ENCODE peak calls at places on chromosome 16, in six cellular contexts. Q is PC-9, M is H1, B is fibroblast of lung, P is GM12878, U is GM23248. L is an unnamed sample. For H3K27me3 and H4K20me1, the result is how much of the 10 kb centered on the place peaks cover.

GRCh38 chr16:71648921-71649320 is 22.9 kb downstream of the MARVELD3 start:
- DNase-seq in Q (no peak), M (no peak), B (no peak), P (no peak), U (peak), L (no peak)

GRCh38 chr16:24001706-24002105 is 165.9 kb downstream of the PRKCB start:
- DNase-seq in Q (no peak), M (no peak), B (no peak), P (no peak), U (no peak), L (no peak)

GRCh38 chr16:84322749-84323148 is 28.1 kb downstream of the WFDC1 start:
- DNase-seq in Q (no peak), M (no peak), B (no peak), P (no peak), U (no peak), L (no peak)

GRCh38 chr16:56849690-56850680 is 15.0 kb upstream of the SLC12A3 start:
- DNase-seq in Q (no peak), M (no peak), B (peak), P (no peak), U (no peak), L (no peak)

GRCh38 chr16:76946879-76947278 is 244.1 kb upstream of the MON1B start:
- DNase-seq in Q (no peak), M (no peak), B (peak), P (no peak), U (peak), L (peak)

GRCh38 chr16:54280751-54281150 is 5.8 kb downstream of the IRX3 start:
- DNase-seq in Q (no peak), M (no peak), B (peak), P (no peak), U (peak), L (no peak)

GRCh38 chr16:11658896-11659708 is 9.2 kb upstream of the SNN start:
- DNase-seq in Q (no peak), M (no peak), B (peak), P (no peak), U (no peak), L (no peak)

GRCh38 chr16:55418586-55418985 is 60.4 kb upstream of the MMP2 start:
- DNase-seq in Q (no peak), M (no peak), B (peak), P (no peak), U (peak), L (peak)

GRCh38 chr16:66741131-66741900 is 10.1 kb downstream of the DYNC1LI2 start:
- DNase-seq in Q (peak), M (no peak), B (peak), P (no peak), U (peak), L (peak)

GRCh38 chr16:82935781-82936180 is 309.0 kb downstream of the CDH13 start:
- DNase-seq in Q (no peak), M (no peak), B (no peak), P (no peak), U (no peak), L (no peak)

DNA sequence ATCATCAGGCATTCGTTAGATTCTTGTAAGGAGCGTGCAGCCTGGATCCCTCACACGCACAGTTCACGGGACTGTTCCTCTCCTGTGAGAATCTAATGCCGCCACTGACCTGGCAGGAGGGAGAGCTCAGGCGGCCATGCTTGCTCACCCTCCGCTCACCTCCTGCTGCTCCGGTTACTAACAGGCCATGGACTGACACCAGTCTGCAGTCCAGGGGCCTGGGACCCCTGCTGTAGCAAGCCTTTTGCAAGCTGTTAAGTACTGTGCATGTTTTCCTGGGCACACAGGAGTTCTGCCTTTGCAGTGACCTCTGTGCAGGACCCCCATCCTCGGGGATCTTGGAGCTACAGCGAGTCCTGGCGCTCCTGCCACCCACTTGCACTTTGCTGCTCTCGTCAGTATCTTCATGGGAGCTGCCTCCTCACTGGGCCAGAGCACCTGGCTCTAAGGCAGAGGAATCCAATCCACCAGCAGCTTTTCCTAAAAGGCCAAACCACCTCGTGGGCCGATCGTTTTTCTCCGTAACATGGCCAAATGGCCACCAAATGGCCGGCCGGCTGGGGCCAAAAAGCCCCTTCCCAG is 230.6 kb downstream of the FOXL1 start:
- DNase-seq in Q (no peak), M (no peak), B (peak), P (no peak), U (no peak), L (no peak)
- H3K27me3 ChIP-seq in Q (half or more), M (under half), B (under half), P (under half), U (half or more), L (half or more)

GRCh38 chr16:3076577-3076976 is 11.1 kb downstream of the IL32 start:
- DNase-seq in Q (no peak), M (no peak), B (no peak), P (no peak), U (no peak), L (no peak)
- H3K4me3 ChIP-seq in Q (no peak), M (no peak), B (no peak), P (peak), U (no peak), L (no peak)

GRCh38 chr16:81923296-81923695 is 88.0 kb downstream of the SDR42E1 start:
- DNase-seq in Q (no peak), M (no peak), B (no peak), P (no peak), U (no peak), L (no peak)
- H4K20me1 ChIP-seq in Q (under half), M (under half), B (under half), P (under half), U (under half), L (under half)

GRCh38 chr16:88938119-88938932 is 38.7 kb downstream of the CBFA2T3 start:
- DNase-seq in Q (peak), M (no peak), B (no peak), P (no peak), U (no peak), L (no peak)
- H3K27me3 ChIP-seq in Q (under half), M (under half), B (half or more), P (under half), U (half or more), L (under half)

GRCh38 chr16:88871730-88872416 is 5.4 kb upstream of the PABPN1L start:
- DNase-seq in Q (no peak), M (no peak), B (no peak), P (no peak), U (no peak), L (no peak)

GRCh38 chr16:88869673-88869980 is 3.2 kb upstream of the PABPN1L start:
- DNase-seq in Q (no peak), M (no peak), B (no peak), P (no peak), U (peak), L (no peak)

GRCh38 chr16:88870608-88871348 is 4.3 kb upstream of the PABPN1L start:
- DNase-seq in Q (no peak), M (no peak), B (no peak), P (no peak), U (no peak), L (no peak)

GRCh38 chr16:88872650-88873331 is 6.3 kb upstream of the PABPN1L start:
- DNase-seq in Q (no peak), M (no peak), B (no peak), P (no peak), U (no peak), L (no peak)

GRCh38 chr16:88871349-88871702 is 4.9 kb upstream of the PABPN1L start:
- DNase-seq in Q (no peak), M (no peak), B (no peak), P (no peak), U (no peak), L (no peak)
- H3K4me3 ChIP-seq in Q (no peak), M (no peak), B (no peak), P (no peak), U (no peak), L (no peak)

GRCh38 chr16:17224859-17225258 is 245.9 kb downstream of the XYLT1 start:
- DNase-seq in Q (no peak), M (no peak), B (peak), P (no peak), U (peak), L (peak)

GRCh38 chr16:17225551-17225950 is 245.2 kb downstream of the XYLT1 start:
- DNase-seq in Q (no peak), M (no peak), B (peak), P (no peak), U (peak), L (no peak)

GRCh38 chr16:17224350-17224749 is 246.4 kb downstream of the XYLT1 start:
- DNase-seq in Q (no peak), M (no peak), B (no peak), P (no peak), U (no peak), L (no peak)

GRCh38 chr16:17223576-17223975 is 247.2 kb downstream of the XYLT1 start:
- DNase-seq in Q (no peak), M (no peak), B (no peak), P (no peak), U (no peak), L (no peak)

GRCh38 chr16:17222756-17223411 is 247.9 kb downstream of the XYLT1 start:
- DNase-seq in Q (no peak), M (no peak), B (peak), P (no peak), U (no peak), L (no peak)
- H4K20me1 ChIP-seq in Q (under half), M (under half), B (under half), P (under half), U (under half), L (under half)

L was measured in hepatocyte.